ENCODE peak calls at places on chromosomes 11 and 22, in four cellular contexts. O is WTC11, P is SK-N-SH, Z is H1. W is an unnamed sample.

GRCh38 chr22:29268511-29269229 is 602 bp downstream of the EWSR1 start:
- DNase-seq in Z (no peak), O (peak), P (peak), W (peak)

GRCh38 chr11:123478352-123478986 is 48.4 kb downstream of the GRAMD1B start:
- DNase-seq in Z (peak), P (peak), O (peak), W (peak)

GRCh38 chr11:126082251-126083109 is 19.8 kb upstream of the CDON start:
- DNase-seq in O (peak), P (no peak), Z (peak), W (no peak)

GRCh38 chr22:25746012-25746373 is 4.0 kb downstream of the MYO18B start:
- DNase-seq in P (peak), Z (no peak), O (no peak), W (no peak)

GRCh38 chr11:20020198-20020597 is 140.1 kb downstream of the DBX1 start:
- DNase-seq in O (no peak), Z (no peak), P (no peak), W (no peak)

GRCh38 chr22:44869196-44869595 is 116.8 kb downstream of the ARHGAP8 start:
- DNase-seq in O (no peak), Z (no peak), P (peak), W (no peak)

GRCh38 chr11:126328938-126329643 is 25.2 kb downstream of the DCPS start:
- DNase-seq in Z (no peak), P (no peak), O (no peak), W (no peak)

GRCh38 chr22:49233507-49234100 is 594.1 kb downstream of the BRD1 start:
- DNase-seq in O (no peak), Z (no peak), P (no peak), W (no peak)

GRCh38 chr11:75766449-75767227 is 1.9 kb upstream of the DGAT2 start:
- DNase-seq in O (no peak), P (no peak), Z (no peak), W (no peak)

GRCh38 chr11:61574611-61575010 is 6.3 kb downstream of the SYT7 start:
- DNase-seq in Z (no peak), O (no peak), P (peak), W (no peak)

GRCh38 chr11:88431675-88432341 is 94.3 kb upstream of the CTSC start:
- DNase-seq in P (peak), O (no peak), Z (no peak), W (peak)

GRCh38 chr22:44870021-44870420 is 117.6 kb downstream of the ARHGAP8 start:
- DNase-seq in O (no peak), P (no peak), Z (no peak), W (peak)

DNA sequence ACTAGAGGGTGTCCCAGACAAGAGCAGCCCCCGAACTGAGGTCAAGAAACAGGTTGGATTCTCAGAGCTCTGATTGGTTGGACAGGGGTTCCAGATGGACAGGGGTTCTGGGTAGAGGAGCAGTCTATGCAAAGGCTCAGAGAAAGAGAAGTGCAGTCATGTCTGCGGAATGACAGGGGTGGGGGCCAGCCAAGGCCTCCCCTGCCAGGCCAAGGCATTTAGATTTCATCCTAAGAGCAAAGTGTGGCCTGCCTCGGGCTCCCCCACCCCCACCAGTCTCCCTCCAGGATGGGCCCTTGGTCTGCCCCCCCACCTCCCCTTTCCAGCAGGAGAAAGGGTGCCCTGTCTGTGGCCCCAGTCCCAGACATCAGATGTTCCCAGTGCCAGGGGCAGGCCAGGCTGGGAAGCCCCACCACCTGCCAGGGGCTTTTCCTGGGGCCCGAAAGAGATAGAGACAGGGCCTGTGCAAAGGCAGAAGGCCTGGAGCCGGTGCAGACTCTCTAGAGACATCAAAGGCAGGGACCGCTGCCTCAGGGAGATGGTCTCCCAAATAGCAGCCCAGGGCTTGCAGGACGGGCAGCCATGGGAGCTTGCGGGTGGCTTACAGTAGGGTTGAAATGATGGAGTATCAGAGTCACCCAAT is 9.4 kb downstream of the SUSD2 start:
- DNase-seq in P (peak), O (no peak), Z (no peak), W (no peak)
- TF ChIP-seq TEAD4 in P (no peak), O (no peak), Z (no peak), W (no peak)

GRCh38 chr11:102306048-102306575 is 11.2 kb upstream of the BIRC3 start:
- DNase-seq in Z (no peak), P (peak), O (no peak), W (no peak)
- TF ChIP-seq TEAD4 in Z (no peak), P (no peak), O (no peak), W (no peak)

DNA sequence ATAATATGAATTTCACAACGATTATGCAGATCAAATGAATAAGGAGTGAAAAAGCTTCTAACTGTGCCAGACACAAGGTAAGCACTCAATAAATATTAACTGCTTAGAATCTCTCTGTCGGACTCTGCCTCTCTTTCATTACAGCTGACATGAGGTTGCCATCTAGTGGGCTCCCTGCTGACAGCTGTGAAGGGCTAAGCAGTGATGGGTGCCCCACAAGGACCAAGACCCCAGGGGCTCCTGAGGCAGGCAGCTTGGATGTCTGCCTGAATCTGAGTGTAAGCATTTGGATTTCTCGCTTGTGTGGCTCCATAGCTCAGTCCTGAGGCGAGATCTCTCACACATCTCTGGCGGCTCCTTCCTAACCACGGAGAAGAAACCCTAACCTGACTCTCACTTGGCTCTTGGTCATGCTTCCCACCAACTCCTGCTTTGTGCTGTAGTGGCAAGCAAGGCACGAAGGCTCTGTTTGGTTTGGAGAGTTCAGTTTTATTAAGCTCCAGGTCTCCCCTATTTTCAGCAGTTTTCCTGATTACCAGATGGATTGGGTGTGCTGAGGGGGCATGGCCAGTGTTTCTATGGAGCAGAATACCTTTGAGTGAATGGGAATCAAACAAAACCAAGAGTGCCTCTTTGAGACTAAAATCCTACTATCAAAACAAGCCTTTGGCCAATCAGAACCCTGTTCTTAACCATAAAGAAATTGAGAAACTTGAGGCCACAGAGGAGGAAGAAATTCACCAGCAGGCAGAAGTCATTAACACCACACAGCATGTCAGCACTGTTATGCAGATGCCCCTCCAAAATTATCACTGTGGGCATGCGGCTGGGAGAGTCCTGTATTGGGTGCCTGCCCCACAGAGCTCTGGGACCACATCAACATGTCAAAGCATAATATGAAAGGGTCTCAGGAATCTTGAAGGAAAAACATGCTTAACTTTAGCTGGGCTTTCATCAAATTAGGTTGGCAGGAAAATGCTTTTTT is 152.8 kb upstream of the NTM start:
- DNase-seq in Z (no peak), O (no peak), P (no peak), W (no peak)
- TF ChIP-seq TEAD4 in Z (peak), O (no peak), P (no peak), W (no peak)

DNA sequence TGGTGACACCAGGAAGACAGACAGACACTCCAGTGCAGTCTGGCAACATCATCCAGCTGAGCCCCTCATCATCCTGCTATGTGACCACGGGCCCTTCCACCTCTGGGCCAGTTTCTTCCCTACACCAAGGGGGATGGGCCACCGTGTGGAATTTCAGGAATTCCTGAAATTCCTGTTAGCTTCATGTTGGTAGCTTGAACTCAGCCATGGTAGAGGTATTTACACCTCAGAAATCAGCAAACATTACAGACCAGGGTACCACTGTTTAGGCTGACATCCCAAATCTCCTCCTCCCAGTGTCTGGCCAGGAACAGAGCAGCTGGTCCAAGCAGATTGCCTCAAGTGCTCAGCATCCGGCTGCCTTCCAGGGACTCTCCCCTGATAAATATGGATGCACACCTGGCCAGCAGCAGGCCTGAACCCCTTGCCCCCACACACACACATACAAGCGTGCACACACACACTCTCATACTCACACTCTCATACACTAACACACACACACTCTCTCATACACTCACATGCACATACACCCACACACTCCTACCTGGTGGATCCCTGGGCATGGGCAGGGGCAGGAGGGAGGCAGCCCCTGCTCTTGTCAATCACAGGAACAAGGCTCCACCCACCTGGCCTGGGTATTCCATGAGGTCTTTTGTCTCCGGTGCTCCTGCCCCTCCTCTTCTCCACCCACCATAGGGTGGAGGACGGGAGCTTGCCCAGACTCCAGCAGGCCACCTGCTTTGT is 85.2 kb downstream of the BUD13 start:
- DNase-seq in O (peak), Z (peak), P (peak), W (no peak)
- TF ChIP-seq TEAD4 in O (peak), Z (peak), P (no peak), W (no peak)

GRCh38 chr11:10727259-10727851 is 23.7 kb upstream of the CTR9 start:
- DNase-seq in P (no peak), O (no peak), Z (no peak), W (no peak)

GRCh38 chr11:10728154-10728553 is 22.9 kb upstream of the CTR9 start:
- DNase-seq in O (no peak), P (no peak), Z (no peak), W (no peak)

GRCh38 chr11:10725114-10725906 is 25.7 kb upstream of the CTR9 start:
- DNase-seq in Z (no peak), P (no peak), O (no peak), W (no peak)

GRCh38 chr11:10728779-10729472 is 22.1 kb upstream of the CTR9 start:
- DNase-seq in Z (no peak), P (peak), O (peak), W (no peak)

GRCh38 chr11:10725907-10726253 is 25.2 kb upstream of the CTR9 start:
- DNase-seq in Z (no peak), O (no peak), P (no peak), W (no peak)
- TF ChIP-seq TEAD4 in Z (no peak), O (no peak), P (no peak), W (no peak)

GRCh38 chr11:2690596-2691354 is 9.0 kb downstream of the KCNQ1OT1 start:
- DNase-seq in O (peak), Z (no peak), P (no peak), W (no peak)

GRCh38 chr11:2689551-2690260 is 10.1 kb downstream of the KCNQ1OT1 start:
- DNase-seq in P (no peak), Z (no peak), O (peak), W (no peak)

GRCh38 chr11:2691355-2691761 is 8.4 kb downstream of the KCNQ1OT1 start:
- DNase-seq in Z (no peak), O (peak), P (no peak), W (no peak)

GRCh38 chr11:2688381-2689231 is 11.2 kb downstream of the KCNQ1OT1 start:
- DNase-seq in Z (no peak), O (peak), P (no peak), W (no peak)

DNA sequence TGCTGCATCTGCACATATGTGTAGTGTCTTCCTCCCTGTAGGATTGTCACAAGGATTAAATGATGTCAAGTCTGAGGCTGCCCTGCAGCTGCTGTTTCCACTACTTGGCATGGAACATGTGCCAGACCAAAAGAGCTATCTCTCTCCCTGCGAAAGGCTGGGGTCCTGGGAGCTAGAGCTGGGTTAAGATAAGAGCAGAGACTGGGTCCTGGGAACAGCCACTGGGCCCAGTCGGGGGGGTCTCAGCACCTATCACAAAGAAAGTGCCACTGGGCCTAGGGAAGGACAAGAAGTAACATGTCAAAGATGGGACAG is 9.6 kb downstream of the KCNQ1OT1 start:
- DNase-seq in O (peak), P (no peak), Z (no peak), W (no peak)
- TF ChIP-seq TEAD4 in O (no peak), P (no peak), Z (no peak), W (no peak)

DNA sequence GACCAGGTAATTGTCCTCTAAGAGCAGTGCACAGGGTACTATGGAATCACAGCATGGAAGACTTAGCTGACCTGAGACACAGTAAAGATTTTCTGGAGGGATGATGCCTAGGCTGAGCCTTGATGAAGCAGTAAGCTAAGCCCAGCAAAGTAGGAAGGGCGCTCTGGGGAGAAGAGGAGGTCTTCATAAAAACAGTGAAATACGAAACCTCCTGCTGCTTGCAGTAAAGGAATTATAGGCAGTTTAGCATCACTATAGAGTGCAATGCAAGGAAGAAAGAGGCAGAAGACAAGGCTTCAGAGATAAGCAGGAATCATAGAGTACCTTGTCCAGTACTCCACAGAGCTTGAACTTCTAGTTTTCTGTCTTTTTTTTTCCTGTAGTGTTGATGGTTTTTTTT is 555.7 kb upstream of the CADM1 start:
- DNase-seq in O (no peak), Z (no peak), P (no peak), W (no peak)
- TF ChIP-seq TEAD4 in O (no peak), Z (no peak), P (no peak), W (no peak)

DNA sequence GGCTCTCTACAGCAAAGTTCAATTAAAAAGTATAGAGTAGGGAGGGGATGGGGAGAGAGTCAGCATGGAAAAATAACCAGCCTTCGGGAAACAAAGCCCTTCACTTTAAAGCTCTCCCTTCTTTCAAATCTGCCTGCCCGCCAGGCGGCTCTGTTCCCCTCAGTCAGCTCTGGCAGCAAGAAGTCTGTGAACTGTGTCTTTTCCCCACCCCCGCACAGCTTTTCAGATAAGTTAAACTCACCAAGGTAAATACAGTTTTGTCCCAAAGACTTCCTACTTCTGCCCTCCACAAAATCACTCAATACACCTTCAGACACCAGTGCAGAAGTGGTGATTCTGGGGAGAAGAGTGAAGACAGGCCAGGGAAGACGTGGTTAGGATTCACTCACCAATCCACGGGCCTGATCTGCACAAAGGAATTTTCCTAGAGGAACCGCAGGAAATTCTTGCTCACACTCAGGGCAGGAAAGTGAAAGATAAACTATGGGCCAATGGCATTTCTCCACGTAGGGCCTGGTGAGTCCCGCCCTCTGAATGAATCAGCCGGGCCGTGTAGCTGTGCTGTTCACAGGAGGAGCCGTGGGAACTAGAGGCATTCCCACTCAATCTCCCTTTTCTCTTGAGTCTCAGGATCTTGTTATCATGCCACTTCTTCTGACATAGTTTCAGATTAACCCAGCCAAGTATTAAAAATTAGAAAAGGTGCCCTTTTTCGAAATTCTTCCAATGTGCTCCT is at the start of gene TRIM5:
- DNase-seq in P (peak), Z (peak), O (peak), W (peak)
- TF ChIP-seq TEAD4 in P (no peak), Z (no peak), O (no peak), W (no peak)

W was measured in K562.